ENCODE peak calls at places on chromosomes 2 and 18, in six cellular contexts. H is suprapubic skin, J is GM12878, C is A549, A is ovary, Y is K562. O is an unnamed sample.

GRCh38 chr2:96549967-96550786 is 13.6 kb downstream of the ARID5A start:
- DNase-seq in J (no peak), H (peak), C (peak), Y (peak), A (no peak), O (peak)

GRCh38 chr2:229586012-229586411 is 128.3 kb downstream of the DNER start:
- DNase-seq in A (no peak), C (no peak), Y (no peak), J (no peak), H (no peak), O (no peak)

GRCh38 chr2:242046184-242046826 is 176.8 kb downstream of the RTP5 start:
- DNase-seq in J (no peak), C (no peak), Y (no peak), H (peak), A (no peak), O (no peak)

GRCh38 chr2:1745171-1746023 is 1.1 kb upstream of the PXDN start:
- DNase-seq in H (peak), C (no peak), A (no peak), Y (no peak), J (no peak), O (no peak)

GRCh38 chr2:105104208-105104731 is 66.4 kb downstream of the MRPS9 start:
- DNase-seq in J (no peak), C (no peak), H (no peak), Y (no peak), A (no peak), O (no peak)

GRCh38 chr2:138228101-138228500 is 263.8 kb downstream of the HNMT start:
- DNase-seq in C (no peak), J (no peak), A (no peak), Y (no peak), H (no peak), O (no peak)

GRCh38 chr2:2667690-2668089 is 336.6 kb upstream of the MYT1L start:
- DNase-seq in C (no peak), H (no peak), J (no peak), A (no peak), Y (no peak), O (no peak)

GRCh38 chr18:55731594-55732042 is 143.6 kb upstream of the TCF4 start:
- DNase-seq in Y (peak), C (no peak), A (no peak), H (no peak), J (no peak), O (no peak)

GRCh38 chr2:217868911-217869334 is 133.9 kb downstream of the TNS1 start:
- DNase-seq in A (peak), C (no peak), H (no peak), Y (no peak), J (no peak), O (no peak)

GRCh38 chr2:239245872-239246701 is 154.7 kb downstream of the HDAC4 start:
- DNase-seq in C (no peak), A (peak), J (no peak), H (peak), Y (no peak), O (no peak)

GRCh38 chr2:105087273-105087672 is 49.4 kb downstream of the MRPS9 start:
- DNase-seq in J (no peak), C (no peak), Y (no peak), H (no peak), A (no peak), O (no peak)

GRCh38 chr18:24063121-24063731 is 48.7 kb downstream of the TTC39C start:
- DNase-seq in J (no peak), C (peak), Y (no peak), A (no peak), H (no peak), O (no peak)

GRCh38 chr2:101341901-101342624 is 33.6 kb upstream of the RNF149 start:
- DNase-seq in Y (peak), H (peak), J (no peak), C (peak), A (peak), O (no peak)

GRCh38 chr2:32801741-32802140 is 145.0 kb upstream of the LTBP1 start:
- DNase-seq in A (no peak), C (no peak), Y (no peak), H (no peak), J (no peak), O (no peak)

GRCh38 chr2:150295544-150295943 is 191.9 kb downstream of the RND3 start:
- DNase-seq in H (no peak), Y (no peak), C (no peak), A (no peak), J (no peak), O (no peak)

GRCh38 chr2:95300391-95300938 is 3.3 kb downstream of the KCNIP3 start:
- DNase-seq in J (no peak), Y (no peak), A (no peak), C (no peak), H (no peak), O (peak)

GRCh38 chr2:85134255-85135065 is 1.3 kb downstream of the TCF7L1 start:
- DNase-seq in J (no peak), A (peak), C (no peak), Y (no peak), H (no peak), O (peak)

GRCh38 chr2:95270541-95271081 is 3.6 kb upstream of the PROM2 start:
- DNase-seq in H (peak), J (no peak), Y (no peak), A (no peak), C (no peak), O (peak)

GRCh38 chr2:238473523-238473922 is 46.8 kb downstream of the ASB1 start:
- DNase-seq in H (no peak), A (no peak), C (no peak), Y (no peak), J (no peak), O (no peak)

GRCh38 chr2:240227538-240228428 is 87.3 kb upstream of the OTOS start:
- DNase-seq in H (peak), C (no peak), A (no peak), J (no peak), Y (no peak), O (peak)

GRCh38 chr2:143575340-143575739 is 446.1 kb downstream of the ARHGAP15 start:
- DNase-seq in H (no peak), C (no peak), Y (no peak), J (no peak), A (no peak), O (no peak)

GRCh38 chr2:148989882-148990493 is 48.5 kb upstream of the LYPD6B start:
- DNase-seq in A (peak), J (peak), C (peak), H (no peak), Y (peak), O (peak)

GRCh38 chr2:218285604-218286003 is 6.7 kb downstream of the TMBIM1 start:
- DNase-seq in Y (no peak), C (no peak), H (no peak), A (no peak), J (no peak), O (no peak)

GRCh38 chr18:12540751-12541150 is 117.2 kb downstream of the SPIRE1 start:
- DNase-seq in H (no peak), J (no peak), Y (no peak), C (no peak), A (no peak), O (no peak)

GRCh38 chr2:671072-671471 is 6.1 kb downstream of the TMEM18 start:
- DNase-seq in C (no peak), H (no peak), A (no peak), Y (no peak), J (no peak), O (no peak)

GRCh38 chr18:36322734-36323133 is 25.2 kb downstream of the FHOD3 start:
- DNase-seq in J (no peak), C (no peak), A (no peak), H (no peak), Y (no peak), O (no peak)

DNA sequence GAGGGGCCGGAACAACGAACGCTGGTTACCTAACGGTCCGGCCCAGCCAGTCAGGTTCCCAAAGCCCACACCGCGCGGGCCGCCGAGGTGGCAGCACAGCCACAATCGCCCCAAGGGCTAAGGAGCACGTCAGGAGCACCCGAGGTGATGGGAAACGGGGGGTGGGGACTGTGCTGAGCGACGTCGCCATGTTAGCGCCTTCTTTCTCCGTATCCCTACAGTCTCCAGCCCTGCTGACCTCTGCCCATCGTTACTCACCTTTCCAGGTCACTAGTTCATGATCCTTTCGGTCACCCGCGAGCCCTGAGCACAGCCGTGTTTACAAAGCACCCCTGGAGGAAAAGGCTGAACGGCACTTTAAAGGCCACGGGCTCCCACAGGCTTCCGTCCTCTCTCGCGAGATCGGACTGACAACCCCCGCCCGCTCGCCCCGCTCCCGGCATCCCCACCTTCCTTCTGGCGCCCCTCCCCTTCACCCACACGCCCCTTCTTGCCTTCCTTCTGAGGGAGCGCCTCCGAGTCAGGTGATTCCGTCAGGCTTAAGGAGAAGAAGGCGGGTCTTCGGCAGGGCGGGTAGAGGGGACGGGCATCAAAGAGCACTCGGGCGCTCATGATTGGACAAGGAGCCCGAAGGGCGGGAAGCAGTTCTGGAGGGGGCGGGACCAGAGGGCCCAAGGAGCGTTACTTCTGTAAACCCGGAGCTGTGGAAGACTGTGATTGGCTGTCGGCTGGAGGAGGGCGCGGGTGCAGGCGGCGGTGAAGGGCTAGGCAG is at the start of gene ATF2:
- DNase-seq in A (peak), H (peak), J (peak), Y (peak), C (peak), O (peak)
- TF ChIP-seq EP300 in A (no peak), H (no peak), J (no peak), Y (no peak), C (no peak), O (no peak)

DNA sequence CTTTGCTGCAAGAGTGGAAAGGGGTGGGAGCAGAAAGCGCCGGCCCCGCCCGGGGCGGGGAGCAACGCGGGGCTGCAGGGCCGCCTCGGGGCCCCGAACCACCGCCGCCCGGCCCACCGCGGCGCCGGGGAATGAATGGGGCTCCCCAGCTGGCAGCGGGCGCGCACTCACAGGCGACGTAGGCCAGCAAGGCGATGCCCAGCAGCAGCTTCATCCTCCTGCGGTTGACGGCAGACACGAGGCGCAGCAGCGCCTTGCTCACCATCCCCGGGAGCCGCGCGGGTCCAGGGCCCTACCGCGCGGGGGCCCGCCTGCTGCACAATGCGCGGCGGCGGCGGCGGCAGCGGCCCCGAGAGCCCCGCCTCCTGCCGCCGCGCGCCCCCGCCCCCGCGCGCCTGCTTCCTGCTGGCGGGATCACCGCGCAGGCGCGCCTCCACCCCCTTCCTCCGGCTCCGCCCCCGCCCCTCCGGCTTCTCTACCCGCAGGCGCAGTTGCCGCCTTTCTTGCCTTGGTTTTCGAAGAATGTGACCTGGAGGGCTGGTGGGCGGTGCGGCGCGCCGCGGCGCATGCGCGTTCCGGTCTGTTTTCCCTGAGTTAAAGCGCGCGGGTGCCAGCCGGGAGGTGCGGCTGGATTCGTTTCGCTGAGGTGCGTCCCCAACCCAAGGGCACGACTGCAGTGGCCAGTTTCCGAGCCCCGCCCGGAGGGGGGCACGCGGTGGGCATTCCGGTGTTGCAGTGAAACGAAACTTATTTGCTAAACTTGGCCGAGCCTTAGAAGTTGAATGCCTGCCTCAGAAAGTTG is at the start of gene UXS1:
- DNase-seq in A (peak), Y (peak), H (peak), J (peak), C (peak), O (peak)
- TF ChIP-seq POLR2A in A (peak), Y (peak), H (no peak), J (peak), C (peak), O (peak)

GRCh38 chr2:10287766-10288165 is 14.9 kb upstream of the HPCAL1 start:
- DNase-seq in C (no peak), H (no peak), A (no peak), J (no peak), Y (no peak), O (no peak)

GRCh38 chr2:10285191-10285577 is 17.5 kb upstream of the HPCAL1 start:
- DNase-seq in H (no peak), J (no peak), C (no peak), Y (no peak), A (no peak), O (no peak)

GRCh38 chr2:10286216-10287037 is 16.3 kb upstream of the HPCAL1 start:
- DNase-seq in Y (no peak), C (no peak), J (no peak), H (no peak), A (no peak), O (peak)

GRCh38 chr2:10284108-10284870 is 18.4 kb upstream of the HPCAL1 start:
- DNase-seq in A (no peak), C (no peak), J (no peak), H (no peak), Y (no peak), O (no peak)

GRCh38 chr2:10285578-10286198 is 17.0 kb upstream of the HPCAL1 start:
- DNase-seq in A (no peak), C (peak), J (no peak), Y (peak), H (no peak), O (peak)
- H3K27ac ChIP-seq in A (no peak), C (peak), J (no peak), Y (no peak), H (peak), O (peak)

GRCh38 chr2:27494944-27495554 is at the start of gene FNDC4:
- DNase-seq in C (peak), J (no peak), H (no peak), Y (peak), A (peak), O (peak)
- TF ChIP-seq EP300 in C (no peak), J (no peak), H (no peak), Y (no peak), A (no peak), O (no peak)

GRCh38 chr2:160268382-160268781 is 68.3 kb upstream of the ITGB6 start:
- DNase-seq in A (no peak), Y (no peak), J (no peak), H (no peak), C (no peak), O (no peak)

GRCh38 chr2:160271166-160272086 is 71.4 kb upstream of the ITGB6 start:
- DNase-seq in Y (no peak), A (peak), C (no peak), J (no peak), H (no peak), O (no peak)

GRCh38 chr2:160269365-160269764 is 69.3 kb upstream of the ITGB6 start:
- DNase-seq in H (no peak), Y (no peak), C (no peak), J (no peak), A (no peak), O (no peak)

GRCh38 chr2:160270571-160271113 is 70.6 kb upstream of the ITGB6 start:
- DNase-seq in Y (no peak), C (peak), J (no peak), H (no peak), A (peak), O (no peak)

GRCh38 chr2:160269803-160270570 is 69.9 kb upstream of the ITGB6 start:
- DNase-seq in J (peak), A (peak), C (peak), H (peak), Y (peak), O (peak)
- TF ChIP-seq POLR2A in J (no peak), A (peak), C (no peak), H (no peak), Y (no peak), O (peak)

GRCh38 chr2:197307933-197308521 is 2.6 kb downstream of the ANKRD44 start:
- DNase-seq in C (no peak), J (no peak), H (no peak), Y (no peak), A (no peak), O (no peak)

GRCh38 chr2:197304556-197305011 is 6.0 kb downstream of the ANKRD44 start:
- DNase-seq in H (no peak), J (no peak), Y (no peak), A (no peak), C (no peak), O (no peak)

GRCh38 chr2:197307236-197307932 is 3.2 kb downstream of the ANKRD44 start:
- DNase-seq in J (no peak), C (no peak), Y (no peak), A (no peak), H (no peak), O (no peak)

GRCh38 chr2:197306691-197307030 is 3.9 kb downstream of the ANKRD44 start:
- DNase-seq in J (no peak), A (no peak), Y (no peak), H (no peak), C (no peak), O (peak)

GRCh38 chr2:197306024-197306690 is 4.4 kb downstream of the ANKRD44 start:
- DNase-seq in H (no peak), Y (no peak), J (no peak), A (no peak), C (no peak), O (no peak)
- H3K27ac ChIP-seq in H (peak), Y (no peak), J (peak), A (no peak), C (no peak), O (peak)

GRCh38 chr2:207734264-207734635 is 22.8 kb downstream of the CCNYL1 start:
- DNase-seq in J (no peak), C (no peak), H (no peak), A (no peak), Y (no peak), O (no peak)
- TF ChIP-seq EP300 in J (no peak), C (no peak), H (no peak), A (no peak), Y (no peak), O (no peak)

DNA sequence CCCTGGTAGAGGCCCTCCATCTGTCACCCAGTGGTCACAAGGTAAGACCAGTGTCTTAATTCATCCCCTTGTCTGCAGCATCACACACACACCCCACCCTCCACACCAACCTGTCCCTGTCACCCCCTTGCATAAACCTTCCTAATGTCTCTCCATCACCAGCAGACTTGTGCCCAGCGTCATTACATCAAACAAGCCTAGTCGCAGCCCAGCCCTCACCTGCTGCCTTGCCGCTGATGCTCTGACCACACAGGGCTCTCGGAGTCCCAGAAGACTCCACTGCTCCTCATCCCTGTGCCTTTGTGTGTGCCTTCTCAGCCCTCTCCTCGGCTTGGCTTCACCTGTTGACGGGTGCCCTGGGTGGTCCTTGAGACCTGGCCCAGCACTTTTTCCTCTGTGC is 171.2 kb downstream of the GLI2 start:
- DNase-seq in H (no peak), Y (no peak), J (no peak), C (no peak), A (no peak), O (no peak)
- TF ChIP-seq POLR2A in H (no peak), Y (no peak), J (no peak), C (no peak), A (no peak), O (no peak)

GRCh38 chr2:47359375-47359868 is 43.5 kb upstream of the MSH2 start:
- DNase-seq in Y (peak), H (no peak), J (no peak), C (no peak), A (no peak), O (no peak)

GRCh38 chr2:47354817-47355653 is 47.9 kb upstream of the MSH2 start:
- DNase-seq in C (no peak), H (no peak), A (no peak), J (no peak), Y (no peak), O (no peak)

GRCh38 chr2:47360283-47360682 is 42.7 kb upstream of the MSH2 start:
- DNase-seq in C (no peak), A (no peak), H (no peak), Y (no peak), J (no peak), O (no peak)

GRCh38 chr2:47354013-47354816 is 48.7 kb upstream of the MSH2 start:
- DNase-seq in Y (peak), H (no peak), J (no peak), C (peak), A (no peak), O (no peak)

GRCh38 chr2:47357475-47357874 is 45.5 kb upstream of the MSH2 start:
- DNase-seq in C (no peak), A (no peak), J (no peak), H (no peak), Y (peak), O (no peak)
- H3K27ac ChIP-seq in C (peak), A (no peak), J (no peak), H (no peak), Y (peak), O (no peak)